ENCODE peak calls at places on chromosome 9, in six cellular contexts. L, X, N, Z, P and I are unnamed samples. For H3K9me3, the result is how much of the 10 kb centered on the place peaks cover.

GRCh38 chr9:105401651-105402050 is 46.2 kb upstream of the FSD1L start:
- DNase-seq in L (no peak), N (no peak), P (no peak), X (no peak), Z (peak), I (peak)

GRCh38 chr9:116627433-116627832 is 59.7 kb upstream of the TRIM32 start:
- DNase-seq in P (no peak), X (no peak), Z (no peak), L (no peak), N (no peak), I (no peak)

GRCh38 chr9:129135476-129135875 is 24.3 kb downstream of the PTPA start:
- DNase-seq in N (no peak), L (no peak), Z (no peak), X (no peak), P (no peak), I (no peak)

GRCh38 chr9:93194584-93194983 is 10.6 kb downstream of the WNK2 start:
- DNase-seq in X (no peak), L (no peak), P (no peak), Z (no peak), N (no peak), I (no peak)

GRCh38 chr9:109264865-109265532 is 55.9 kb downstream of the EPB41L4B start:
- DNase-seq in L (no peak), X (peak), Z (no peak), P (no peak), N (no peak), I (no peak)

GRCh38 chr9:92135576-92135975 is 20.4 kb upstream of the SPTLC1 start:
- DNase-seq in X (no peak), P (no peak), Z (no peak), L (no peak), N (no peak), I (no peak)

GRCh38 chr9:95449016-95449415 is 67.8 kb downstream of the PTCH1 start:
- DNase-seq in L (no peak), P (no peak), N (no peak), Z (no peak), X (no peak), I (no peak)

GRCh38 chr9:127263664-127264063 is 910 bp upstream of the GARNL3 start:
- DNase-seq in P (no peak), Z (no peak), L (no peak), X (no peak), N (no peak), I (no peak)

GRCh38 chr9:27094640-27095039 is 14.4 kb upstream of the TEK start:
- DNase-seq in L (no peak), Z (no peak), N (no peak), X (peak), P (no peak), I (no peak)

GRCh38 chr9:16062542-16063240 is 509.8 kb downstream of the CCDC171 start:
- DNase-seq in L (no peak), N (peak), Z (no peak), P (no peak), X (peak), I (no peak)

GRCh38 chr9:4435197-4435596 is 55.1 kb upstream of the SLC1A1 start:
- DNase-seq in L (peak), P (no peak), Z (no peak), X (no peak), N (no peak), I (no peak)

GRCh38 chr9:114351932-114352331 is 22.3 kb downstream of the ORM2 start:
- DNase-seq in P (no peak), N (no peak), Z (no peak), L (no peak), X (no peak), I (no peak)

GRCh38 chr9:114348261-114348905 is 18.7 kb downstream of the ORM2 start:
- DNase-seq in Z (no peak), N (no peak), L (no peak), X (no peak), P (no peak), I (no peak)

GRCh38 chr9:114350636-114351396 is 21.1 kb downstream of the ORM2 start:
- DNase-seq in L (no peak), P (no peak), Z (no peak), X (no peak), N (no peak), I (no peak)

GRCh38 chr9:114348906-114349482 is 19.3 kb downstream of the ORM2 start:
- DNase-seq in P (no peak), L (peak), X (peak), Z (peak), N (peak), I (peak)

DNA sequence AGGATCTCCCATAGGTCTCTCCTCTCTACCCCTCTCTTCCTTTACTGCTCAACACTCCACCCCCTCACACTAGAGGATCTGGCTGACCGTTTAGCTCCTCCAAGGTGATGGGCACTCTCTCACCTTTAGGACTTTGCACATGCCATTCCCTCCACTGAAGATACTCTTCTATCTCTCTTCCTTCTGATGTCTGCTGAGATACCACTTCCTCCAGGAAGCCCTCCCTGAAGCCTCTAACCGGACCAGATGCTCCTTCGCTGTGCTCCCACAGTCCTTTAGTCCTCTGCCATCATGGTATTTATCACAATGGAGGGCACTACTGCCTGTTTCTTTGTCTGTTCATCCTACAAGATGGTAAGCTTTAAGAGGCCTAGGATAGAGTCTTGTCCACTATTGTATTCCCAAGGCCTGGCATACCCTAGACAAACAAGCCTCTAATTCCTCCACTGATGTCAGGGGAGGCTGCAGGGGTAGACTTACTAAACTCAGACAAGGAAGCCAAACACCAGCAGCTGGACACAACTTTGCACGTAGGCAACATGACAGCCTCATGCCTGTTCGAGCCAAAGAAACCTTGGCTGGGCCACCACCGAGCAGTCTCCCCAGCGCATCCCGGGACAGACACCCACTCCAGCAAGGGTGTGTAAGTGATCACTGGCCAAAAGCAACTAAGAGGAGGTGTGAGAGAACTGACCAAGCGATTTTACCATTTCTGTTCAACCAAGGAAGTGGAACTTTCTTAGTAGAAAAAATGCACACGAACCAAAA is 20.2 kb downstream of the ORM2 start:
- DNase-seq in N (no peak), P (no peak), L (no peak), X (no peak), Z (no peak), I (no peak)
- H3K4me2 ChIP-seq in N (peak), P (no peak), L (no peak), X (no peak), Z (no peak), I (peak)

GRCh38 chr9:136142416-136142800 is 23.7 kb upstream of the TMEM250 start:
- DNase-seq in L (no peak), X (no peak), N (no peak), P (no peak), Z (no peak), I (no peak)

GRCh38 chr9:136141716-136142415 is 23.2 kb upstream of the TMEM250 start:
- DNase-seq in N (no peak), X (no peak), P (no peak), L (no peak), Z (no peak), I (no peak)

GRCh38 chr9:136142859-136143214 is 24.2 kb upstream of the TMEM250 start:
- DNase-seq in Z (no peak), N (no peak), P (no peak), X (no peak), L (no peak), I (no peak)

GRCh38 chr9:136140046-136140445 is 21.4 kb upstream of the TMEM250 start:
- DNase-seq in X (no peak), Z (no peak), N (no peak), L (no peak), P (no peak), I (no peak)

GRCh38 chr9:136140966-136141365 is 22.3 kb upstream of the TMEM250 start:
- DNase-seq in Z (no peak), L (no peak), P (no peak), X (no peak), N (no peak), I (no peak)
- TF ChIP-seq EZH2phosphoT487 in Z (no peak), L (no peak), P (no peak), X (no peak), N (no peak), I (no peak)

GRCh38 chr9:102842421-102842820 is 152.7 kb upstream of the CYLC2 start:
- DNase-seq in X (no peak), P (no peak), L (no peak), Z (no peak), N (no peak), I (no peak)
- H3K9me3 ChIP-seq in X (under half), P (under half), L (under half), Z (under half), N (under half), I (under half)

DNA sequence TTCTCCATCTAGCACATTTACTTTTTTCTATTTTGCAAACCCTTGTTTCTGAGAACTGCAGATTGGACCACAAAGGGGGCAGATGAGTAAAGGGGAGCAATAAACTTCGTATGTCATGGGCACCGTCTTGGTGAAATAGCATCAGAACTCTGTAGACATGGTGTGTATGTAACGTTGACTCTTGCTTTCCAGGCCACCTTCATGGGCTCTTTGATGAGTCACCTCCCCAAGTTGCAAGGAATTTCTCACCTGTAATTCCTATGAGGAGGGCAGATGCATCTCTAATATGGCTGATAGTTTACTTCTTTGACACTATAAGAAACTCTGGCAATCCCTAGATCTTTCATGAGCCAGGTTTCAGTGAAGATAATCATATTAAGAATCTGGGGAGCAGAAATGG is 163.4 kb upstream of the PLPPR1 start:
- DNase-seq in Z (no peak), P (no peak), N (no peak), X (no peak), L (no peak), I (no peak)
- H3K4me2 ChIP-seq in Z (no peak), P (no peak), N (no peak), X (no peak), L (no peak), I (no peak)

DNA sequence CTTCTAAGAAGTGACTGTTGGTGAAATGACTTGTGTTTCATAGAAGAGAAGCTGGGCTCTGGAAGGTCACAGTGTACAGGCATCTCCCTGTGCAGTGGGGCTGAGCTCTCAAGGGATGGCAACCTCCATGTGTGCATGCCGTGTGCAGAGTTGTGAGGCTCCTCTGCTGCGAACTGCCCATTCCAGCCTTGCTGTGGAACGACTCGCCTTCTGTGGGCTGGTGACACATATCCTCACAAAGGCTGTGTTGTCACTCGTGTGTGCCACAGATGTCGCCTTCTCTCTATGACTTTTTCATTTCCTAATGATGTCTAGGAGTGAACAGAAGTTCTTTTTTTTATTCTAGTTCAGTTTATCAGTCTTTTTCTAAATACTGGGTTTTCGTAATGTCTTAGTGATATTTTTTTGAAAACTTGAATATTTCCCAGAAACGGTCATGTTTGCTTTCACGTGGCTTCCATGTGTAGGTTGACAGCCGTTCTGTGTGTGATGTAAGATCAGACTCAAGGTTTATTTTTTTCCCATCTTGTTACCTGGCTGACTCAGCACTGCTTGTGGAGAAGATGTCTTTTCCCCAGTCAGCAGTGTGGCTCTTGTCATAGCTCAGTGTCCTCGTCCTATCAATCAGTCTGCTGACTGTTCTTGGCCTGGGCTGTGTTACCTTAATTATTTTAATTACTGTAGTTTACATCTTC is 57.3 kb upstream of the CACNA1B start:
- DNase-seq in N (no peak), P (no peak), X (no peak), L (no peak), Z (no peak), I (no peak)
- TF ChIP-seq EZH2phosphoT487 in N (no peak), P (no peak), X (no peak), L (no peak), Z (no peak), I (no peak)

GRCh38 chr9:112369817-112370216 is 10.1 kb upstream of the HSDL2 start:
- DNase-seq in P (no peak), X (no peak), L (no peak), N (no peak), Z (no peak), I (no peak)

GRCh38 chr9:112361602-112362001 is 18.3 kb upstream of the HSDL2 start:
- DNase-seq in Z (peak), P (peak), L (peak), N (peak), X (peak), I (peak)

GRCh38 chr9:112366591-112366990 is 13.3 kb upstream of the HSDL2 start:
- DNase-seq in Z (no peak), N (peak), L (no peak), X (no peak), P (no peak), I (no peak)

GRCh38 chr9:112371060-112371459 is 8.8 kb upstream of the HSDL2 start:
- DNase-seq in L (no peak), N (no peak), P (no peak), Z (no peak), X (peak), I (no peak)

DNA sequence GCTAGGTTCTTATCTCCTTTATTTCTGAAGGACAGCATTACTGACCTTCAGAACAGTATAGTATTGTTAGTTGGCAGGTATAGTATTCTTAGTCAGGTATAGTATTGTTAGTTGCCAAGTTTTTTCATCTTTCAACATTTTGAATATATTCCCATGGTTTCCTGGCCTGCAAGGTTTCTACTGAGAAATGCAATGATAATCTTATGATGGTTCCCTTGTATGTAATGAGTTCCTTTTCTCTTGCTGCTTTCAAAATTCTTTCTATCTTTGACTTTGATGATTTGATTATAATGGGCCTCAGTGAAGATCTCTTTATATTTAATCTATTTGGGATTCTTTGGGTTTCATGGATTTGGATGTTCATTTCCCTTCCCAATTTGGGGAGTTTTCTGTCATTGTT is 12.4 kb upstream of the HSDL2 start:
- DNase-seq in L (no peak), N (no peak), Z (no peak), X (no peak), P (no peak), I (no peak)
- H3K9me3 ChIP-seq in L (under half), N (under half), Z (under half), X (under half), P (under half), I (under half)

GRCh38 chr9:72464819-72465218 is 56.6 kb upstream of the TMC1 start:
- DNase-seq in N (no peak), Z (no peak), P (no peak), L (no peak), X (no peak), I (no peak)
- H3K4me2 ChIP-seq in N (no peak), Z (no peak), P (no peak), L (peak), X (no peak), I (no peak)

DNA sequence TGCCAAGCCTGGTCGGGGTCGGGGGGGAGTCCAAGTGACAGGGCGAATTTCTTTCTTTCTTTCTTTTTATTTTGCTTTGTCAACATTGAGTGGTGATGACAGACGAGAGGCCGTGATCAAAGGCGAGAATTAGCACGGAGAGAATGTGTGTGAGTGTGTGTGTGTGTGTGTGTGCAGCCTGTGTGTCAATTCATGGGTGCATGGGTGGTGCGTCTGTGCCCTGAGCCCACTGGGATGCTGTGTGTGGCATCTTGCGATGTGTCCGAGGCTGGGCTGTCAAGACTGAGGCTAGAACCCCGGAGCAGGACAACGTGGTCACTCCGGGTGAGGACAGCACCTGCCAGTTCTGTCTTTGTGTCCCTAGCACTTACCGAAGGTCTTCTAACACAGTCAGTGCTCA is 4.7 kb upstream of the FIBCD1 start:
- DNase-seq in P (no peak), L (no peak), X (no peak), N (no peak), Z (no peak), I (no peak)
- TF ChIP-seq EZH2phosphoT487 in P (no peak), L (no peak), X (no peak), N (no peak), Z (no peak), I (no peak)

DNA sequence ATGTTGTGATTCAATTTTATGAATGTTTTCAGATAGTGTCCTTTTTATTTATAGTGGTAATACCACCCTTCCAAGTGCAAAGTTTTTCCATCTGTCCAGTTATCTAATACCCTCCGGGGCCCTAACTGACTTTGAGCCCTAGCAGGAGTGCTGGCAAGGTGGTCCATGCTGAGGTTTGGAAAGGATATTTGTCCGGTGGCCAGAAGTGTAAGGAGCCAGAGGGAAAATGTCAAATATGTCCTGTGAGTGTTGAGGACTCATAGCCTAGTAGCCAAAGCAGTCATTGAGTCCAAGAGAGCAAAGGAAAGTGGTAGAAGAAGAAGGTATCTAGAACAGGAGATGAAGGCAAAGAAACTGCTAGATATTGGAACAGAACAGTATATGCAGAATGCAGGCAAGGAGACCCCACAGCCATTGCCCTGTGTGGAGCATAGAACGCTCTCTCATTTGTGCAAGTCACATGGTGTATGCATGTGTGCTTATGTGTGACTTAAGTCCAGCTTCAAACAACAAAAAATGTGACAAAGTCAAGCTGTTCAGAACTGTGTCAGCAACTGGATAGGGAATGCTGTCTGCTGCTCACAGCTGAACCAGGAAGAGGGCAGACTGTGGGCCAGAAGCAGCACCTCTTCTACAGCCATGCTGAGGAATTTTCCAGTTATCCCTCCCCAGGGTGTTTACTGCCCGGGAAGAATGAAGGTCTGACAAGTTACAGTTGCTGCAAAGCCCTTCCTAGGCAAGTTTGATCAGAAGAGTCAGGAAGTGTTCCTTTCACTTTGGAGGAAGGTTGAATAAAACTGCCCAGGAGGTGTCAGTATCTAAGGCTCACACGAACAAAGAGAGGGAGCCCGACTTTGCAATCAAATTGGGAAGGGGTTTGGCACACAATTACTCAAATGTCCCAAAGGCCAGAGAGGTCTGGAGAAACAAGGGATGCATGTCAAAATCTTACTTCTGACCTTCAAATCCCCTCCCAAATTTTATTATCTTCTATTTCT is 463.3 kb upstream of the DMAC1 start:
- DNase-seq in N (no peak), L (peak), X (no peak), Z (peak), P (no peak), I (no peak)
- H3K9me3 ChIP-seq in N (under half), L (under half), X (under half), Z (under half), P (under half), I (under half)